ENCODE peak calls at places on chromosomes 4 and X, in eight cellular contexts. N is mesendoderm; Q is MV-4-11; F is SW480; E is SJCRH30; W is stimulated activated naive CD8-positive, alpha-beta T cell treated with anti-CD3 and anti-CD28 coated beads, Interleukin-15, Interleukin-2, amounts not matched to agents 100 U/mL and 50 U/mL, for 24 hours; K is body of pancreas; U is C1 segment of cervical spinal cord. G is an unnamed sample.

GRCh38 chr4:169810325-169811323 is 52.9 kb upstream of the HPF1 start:
- DNase-seq in F (peak; percentile 66), W (no peak), K (peak; percentile 38), U (no peak), Q (peak; percentile 72), E (peak; percentile 45), N (peak; percentile 81), G (peak; percentile 7)

GRCh38 chr4:5710962-5711478 is at the start of gene EVC:
- DNase-seq in K (peak; percentile 80), Q (no peak), W (peak; percentile 22), F (no peak), U (peak; percentile 51), N (peak; percentile 89), E (peak; percentile 90), G (no peak)

GRCh38 chr4:24799544-24800272 is 4.3 kb downstream of the SOD3 start:
- DNase-seq in U (no peak), Q (no peak), F (no peak), K (no peak), W (no peak), E (no peak), N (peak; percentile 8), G (no peak)

GRCh38 chr4:86778169-86778568 is 71.0 kb downstream of the SLC10A6 start:
- DNase-seq in N (no peak), K (no peak), E (no peak), W (no peak), U (no peak), Q (no peak), F (no peak), G (no peak)

GRCh38 chr4:105619193-105619931 is 66.9 kb downstream of the ARHGEF38 start:
- DNase-seq in U (peak; percentile 54), K (peak; percentile 100), E (peak; percentile 86), N (no peak), W (no peak), F (no peak), Q (no peak), G (peak; percentile 4)

GRCh38 chrX:137194164-137194563 is 160.4 kb upstream of the GPR101 start:
- DNase-seq in F (peak; percentile 26), Q (peak; percentile 1), E (peak; percentile 5), K (peak; percentile 40), N (peak; percentile 69), U (peak; percentile 1), W (peak; percentile 6), G (no peak)

GRCh38 chr4:108649863-108650211 is 562 bp upstream of the OSTC start:
- DNase-seq in N (no peak), E (no peak), U (no peak), K (no peak), F (no peak), Q (no peak), W (no peak), G (no peak)

GRCh38 chr4:77155631-77156345 is 1.2 kb upstream of the CCNG2 start:
- DNase-seq in F (no peak), U (peak; percentile 18), E (peak; percentile 19), K (peak; percentile 19), Q (no peak), N (peak; percentile 61), W (no peak), G (no peak)

GRCh38 chr4:113103556-113103955 is 54.1 kb downstream of the ANK2 start:
- DNase-seq in F (no peak), N (no peak), Q (no peak), K (no peak), W (no peak), E (no peak), U (no peak), G (no peak)

GRCh38 chrX:39772057-39772832 is 325.5 kb downstream of the BCOR start:
- DNase-seq in E (peak; percentile 32), F (peak; percentile 82), K (peak; percentile 70), W (peak; percentile 67), Q (peak; percentile 86), U (peak; percentile 6), N (peak; percentile 87), G (no peak)

GRCh38 chr4:181822005-181822375 is 421.2 kb upstream of the TENM3 start:
- DNase-seq in N (peak; percentile 29), Q (no peak), W (no peak), F (no peak), E (peak; percentile 34), U (no peak), K (no peak), G (no peak)

GRCh38 chrX:11137543-11138139 is 26.5 kb downstream of the HCCS start:
- DNase-seq in E (no peak), W (no peak), U (no peak), K (no peak), Q (peak; percentile 13), N (peak; percentile 4), F (peak; percentile 9), G (no peak)

GRCh38 chr4:65046496-65047101 is 623.7 kb downstream of the EPHA5 start:
- DNase-seq in Q (no peak), W (no peak), E (peak; percentile 27), N (no peak), U (no peak), K (peak; percentile 5), F (no peak), G (no peak)